ENCODE peak calls at places on chromosome 7, in nine cellular contexts. One of them, this sample, is unnamed.
A peak's percentile ranks its signal among the peaks of the same experiment; 100 is the strongest.

GRCh38 chr7:111678986-111679385 is 116.7 kb upstream of the IMMP2L start:
- DNase-seq in iris pigment epithelial cell: no peak
- DNase-seq in Right ventricle myocardium superior: no peak
- DNase-seq in mesothelial cell of epicardium: no peak
- DNase-seq in cardiac muscle cell: no peak
- DNase-seq in NCI-H82: no peak
- DNase-seq in NCI-H1417: no peak
- DNase-seq in AG04450: no peak
- DNase-seq in MV-4-11: no peak
- DNase-seq in this sample: no peak

GRCh38 chr7:36955730-36956129 is 231.4 kb upstream of the AOAH start:
- DNase-seq in iris pigment epithelial cell: no peak
- DNase-seq in Right ventricle myocardium superior: no peak
- DNase-seq in mesothelial cell of epicardium: no peak
- DNase-seq in cardiac muscle cell: no peak
- DNase-seq in NCI-H82: no peak
- DNase-seq in NCI-H1417: no peak
- DNase-seq in AG04450: no peak
- DNase-seq in MV-4-11: peak; percentile 46
- DNase-seq in this sample: no peak

GRCh38 chr7:4682621-4683042 is 537 bp downstream of the FOXK1 start:
- DNase-seq in iris pigment epithelial cell: peak; percentile 64
- DNase-seq in Right ventricle myocardium superior: peak; percentile 75
- DNase-seq in mesothelial cell of epicardium: peak; percentile 55
- DNase-seq in cardiac muscle cell: peak; percentile 52
- DNase-seq in NCI-H82: peak; percentile 17
- DNase-seq in NCI-H1417: peak; percentile 57
- DNase-seq in AG04450: no peak
- DNase-seq in MV-4-11: no peak
- DNase-seq in this sample: peak; percentile 48

GRCh38 chr7:78587443-78588044 is 789.0 kb downstream of the PHTF2 start:
- DNase-seq in iris pigment epithelial cell: peak; percentile 1
- DNase-seq in Right ventricle myocardium superior: no peak
- DNase-seq in mesothelial cell of epicardium: no peak
- DNase-seq in cardiac muscle cell: peak; percentile 14
- DNase-seq in NCI-H82: peak; percentile 73
- DNase-seq in NCI-H1417: no peak
- DNase-seq in AG04450: no peak
- DNase-seq in MV-4-11: no peak
- DNase-seq in this sample: peak; percentile 9

GRCh38 chr7:70717553-70718248 is 414.2 kb upstream of the GALNT17 start:
- DNase-seq in iris pigment epithelial cell: no peak
- DNase-seq in Right ventricle myocardium superior: no peak
- DNase-seq in mesothelial cell of epicardium: no peak
- DNase-seq in cardiac muscle cell: no peak
- DNase-seq in NCI-H82: no peak
- DNase-seq in NCI-H1417: no peak
- DNase-seq in AG04450: no peak
- DNase-seq in MV-4-11: no peak
- DNase-seq in this sample: no peak

GRCh38 chr7:59986-60675 is 132.2 kb upstream of the FAM20C start:
- DNase-seq in iris pigment epithelial cell: no peak
- DNase-seq in Right ventricle myocardium superior: peak; percentile 16
- DNase-seq in mesothelial cell of epicardium: peak; percentile 25
- DNase-seq in cardiac muscle cell: no peak
- DNase-seq in NCI-H82: no peak
- DNase-seq in NCI-H1417: no peak
- DNase-seq in AG04450: no peak
- DNase-seq in MV-4-11: no peak
- DNase-seq in this sample: no peak

GRCh38 chr7:4028221-4028620 is 653.9 kb upstream of the FOXK1 start:
- DNase-seq in iris pigment epithelial cell: no peak
- DNase-seq in Right ventricle myocardium superior: no peak
- DNase-seq in mesothelial cell of epicardium: no peak
- DNase-seq in cardiac muscle cell: no peak
- DNase-seq in NCI-H82: no peak
- DNase-seq in NCI-H1417: no peak
- DNase-seq in AG04450: no peak
- DNase-seq in MV-4-11: no peak
- DNase-seq in this sample: no peak

GRCh38 chr7:96658011-96658391 is 51.6 kb downstream of the SEM1 start:
- DNase-seq in iris pigment epithelial cell: no peak
- DNase-seq in Right ventricle myocardium superior: no peak
- DNase-seq in mesothelial cell of epicardium: no peak
- DNase-seq in cardiac muscle cell: no peak
- DNase-seq in NCI-H82: no peak
- DNase-seq in NCI-H1417: no peak
- DNase-seq in AG04450: no peak
- DNase-seq in MV-4-11: no peak
- DNase-seq in this sample: no peak

GRCh38 chr7:158275711-158276413 is 311.8 kb downstream of the PTPRN2 start:
- DNase-seq in iris pigment epithelial cell: no peak
- DNase-seq in Right ventricle myocardium superior: no peak
- DNase-seq in mesothelial cell of epicardium: no peak
- DNase-seq in cardiac muscle cell: no peak
- DNase-seq in NCI-H82: no peak
- DNase-seq in NCI-H1417: no peak
- DNase-seq in AG04450: no peak
- DNase-seq in MV-4-11: no peak
- DNase-seq in this sample: no peak

GRCh38 chr7:40474790-40475680 is 340.2 kb downstream of the SUGCT start:
- DNase-seq in iris pigment epithelial cell: no peak
- DNase-seq in Right ventricle myocardium superior: no peak
- DNase-seq in mesothelial cell of epicardium: no peak
- DNase-seq in cardiac muscle cell: no peak
- DNase-seq in NCI-H82: no peak
- DNase-seq in NCI-H1417: no peak
- DNase-seq in AG04450: no peak
- DNase-seq in MV-4-11: no peak
- DNase-seq in this sample: no peak